ENCODE peak calls at places on chromosomes 6 and 20, in seven cellular contexts. One of them, this sample, is unnamed. For H3K36me3, the result is how much of the 10 kb centered on the place peaks cover.

GRCh38 chr6:73866305-73866704 is 170.3 kb downstream of the CD109 start:
- DNase-seq in lower lobe of right lung: no peak
- DNase-seq in CD4-positive, CD25-positive, alpha-beta regulatory T cell: no peak
- DNase-seq in Peyer's patch: no peak
- DNase-seq in fibroblast of lung: no peak
- DNase-seq in pancreas: no peak
- DNase-seq in effector memory CD4-positive, alpha-beta T cell: no peak
- DNase-seq in this sample: no peak

GRCh38 chr6:138106665-138107077 is 548 bp downstream of the PERP start:
- DNase-seq in lower lobe of right lung: no peak
- DNase-seq in CD4-positive, CD25-positive, alpha-beta regulatory T cell: no peak
- DNase-seq in Peyer's patch: no peak
- DNase-seq in fibroblast of lung: no peak
- DNase-seq in pancreas: no peak
- DNase-seq in effector memory CD4-positive, alpha-beta T cell: no peak
- DNase-seq in this sample: no peak

GRCh38 chr6:71125216-71125615 is 163.4 kb upstream of the OGFRL1 start:
- DNase-seq in lower lobe of right lung: no peak
- DNase-seq in CD4-positive, CD25-positive, alpha-beta regulatory T cell: no peak
- DNase-seq in Peyer's patch: no peak
- DNase-seq in fibroblast of lung: no peak
- DNase-seq in pancreas: no peak
- DNase-seq in effector memory CD4-positive, alpha-beta T cell: no peak
- DNase-seq in this sample: no peak

GRCh38 chr20:45629496-45630100 is at the start of gene WFDC10A:
- DNase-seq in lower lobe of right lung: peak
- DNase-seq in CD4-positive, CD25-positive, alpha-beta regulatory T cell: no peak
- DNase-seq in Peyer's patch: no peak
- DNase-seq in fibroblast of lung: peak
- DNase-seq in pancreas: peak
- DNase-seq in effector memory CD4-positive, alpha-beta T cell: no peak
- DNase-seq in this sample: peak

GRCh38 chr6:56065408-56065807 is 182.0 kb downstream of the COL21A1 start:
- DNase-seq in lower lobe of right lung: no peak
- DNase-seq in CD4-positive, CD25-positive, alpha-beta regulatory T cell: no peak
- DNase-seq in Peyer's patch: no peak
- DNase-seq in fibroblast of lung: no peak
- DNase-seq in pancreas: no peak
- DNase-seq in effector memory CD4-positive, alpha-beta T cell: no peak
- DNase-seq in this sample: no peak

GRCh38 chr6:168546730-168547129 is 105.7 kb downstream of the SMOC2 start:
- DNase-seq in lower lobe of right lung: no peak
- DNase-seq in CD4-positive, CD25-positive, alpha-beta regulatory T cell: no peak
- DNase-seq in Peyer's patch: no peak
- DNase-seq in fibroblast of lung: no peak
- DNase-seq in pancreas: no peak
- DNase-seq in effector memory CD4-positive, alpha-beta T cell: no peak
- DNase-seq in this sample: no peak

GRCh38 chr6:96604420-96604819 is 41.5 kb downstream of the FHL5 start:
- DNase-seq in lower lobe of right lung: no peak
- DNase-seq in CD4-positive, CD25-positive, alpha-beta regulatory T cell: no peak
- DNase-seq in Peyer's patch: no peak
- DNase-seq in fibroblast of lung: no peak
- DNase-seq in pancreas: no peak
- DNase-seq in effector memory CD4-positive, alpha-beta T cell: no peak
- DNase-seq in this sample: no peak

GRCh38 chr20:37389241-37389747 is 43.4 kb downstream of the SRC start:
- DNase-seq in lower lobe of right lung: peak
- DNase-seq in CD4-positive, CD25-positive, alpha-beta regulatory T cell: no peak
- DNase-seq in Peyer's patch: peak
- DNase-seq in fibroblast of lung: no peak
- DNase-seq in pancreas: no peak
- DNase-seq in effector memory CD4-positive, alpha-beta T cell: no peak
- DNase-seq in this sample: no peak

GRCh38 chr6:2061880-2062279 is 183.5 kb downstream of the GMDS start:
- DNase-seq in lower lobe of right lung: no peak
- DNase-seq in CD4-positive, CD25-positive, alpha-beta regulatory T cell: no peak
- DNase-seq in Peyer's patch: no peak
- DNase-seq in fibroblast of lung: peak
- DNase-seq in pancreas: no peak
- DNase-seq in effector memory CD4-positive, alpha-beta T cell: no peak
- DNase-seq in this sample: no peak

GRCh38 chr6:27332692-27333641 is 20.9 kb upstream of the POM121L2 start:
- DNase-seq in lower lobe of right lung: no peak
- DNase-seq in CD4-positive, CD25-positive, alpha-beta regulatory T cell: peak
- DNase-seq in Peyer's patch: no peak
- DNase-seq in fibroblast of lung: peak
- DNase-seq in pancreas: peak
- DNase-seq in effector memory CD4-positive, alpha-beta T cell: no peak
- DNase-seq in this sample: no peak

GRCh38 chr6:46138281-46138680 is 8.5 kb downstream of the ENPP4 start:
- DNase-seq in lower lobe of right lung: no peak
- DNase-seq in CD4-positive, CD25-positive, alpha-beta regulatory T cell: no peak
- DNase-seq in Peyer's patch: no peak
- DNase-seq in fibroblast of lung: no peak
- DNase-seq in pancreas: no peak
- DNase-seq in effector memory CD4-positive, alpha-beta T cell: no peak
- DNase-seq in this sample: no peak

GRCh38 chr6:23420659-23421350 is 705.2 kb upstream of the NRSN1 start:
- DNase-seq in lower lobe of right lung: no peak
- DNase-seq in CD4-positive, CD25-positive, alpha-beta regulatory T cell: no peak
- DNase-seq in Peyer's patch: no peak
- DNase-seq in fibroblast of lung: no peak
- DNase-seq in pancreas: no peak
- DNase-seq in effector memory CD4-positive, alpha-beta T cell: no peak
- DNase-seq in this sample: no peak

GRCh38 chr20:57469418-57470211 is 55.3 kb downstream of the CTCFL start:
- DNase-seq in lower lobe of right lung: no peak
- DNase-seq in CD4-positive, CD25-positive, alpha-beta regulatory T cell: no peak
- DNase-seq in Peyer's patch: peak
- DNase-seq in fibroblast of lung: no peak
- DNase-seq in pancreas: no peak
- DNase-seq in effector memory CD4-positive, alpha-beta T cell: no peak
- DNase-seq in this sample: no peak

GRCh38 chr6:136669299-136669699 is 119.1 kb upstream of the MAP7 start:
- DNase-seq in lower lobe of right lung: no peak
- DNase-seq in CD4-positive, CD25-positive, alpha-beta regulatory T cell: no peak
- DNase-seq in Peyer's patch: no peak
- DNase-seq in fibroblast of lung: peak
- DNase-seq in pancreas: no peak
- DNase-seq in effector memory CD4-positive, alpha-beta T cell: no peak
- DNase-seq in this sample: no peak

GRCh38 chr6:63634630-63635029 is 972 bp upstream of the PHF3 start:
- DNase-seq in lower lobe of right lung: no peak
- DNase-seq in CD4-positive, CD25-positive, alpha-beta regulatory T cell: no peak
- DNase-seq in Peyer's patch: no peak
- DNase-seq in fibroblast of lung: peak
- DNase-seq in pancreas: no peak
- DNase-seq in effector memory CD4-positive, alpha-beta T cell: no peak
- DNase-seq in this sample: no peak

GRCh38 chr6:89297695-89298351 is 17.3 kb downstream of the GABRR2 start:
- DNase-seq in lower lobe of right lung: no peak
- DNase-seq in CD4-positive, CD25-positive, alpha-beta regulatory T cell: peak
- DNase-seq in Peyer's patch: no peak
- DNase-seq in fibroblast of lung: peak
- DNase-seq in pancreas: no peak
- DNase-seq in effector memory CD4-positive, alpha-beta T cell: peak
- DNase-seq in this sample: peak

GRCh38 chr6:27059621-27060425 is 187.7 kb upstream of the PRSS16 start:
- DNase-seq in lower lobe of right lung: no peak
- DNase-seq in CD4-positive, CD25-positive, alpha-beta regulatory T cell: no peak
- DNase-seq in Peyer's patch: no peak
- DNase-seq in fibroblast of lung: no peak
- DNase-seq in pancreas: no peak
- DNase-seq in effector memory CD4-positive, alpha-beta T cell: no peak
- DNase-seq in this sample: no peak

GRCh38 chr6:149112976-149113375 is 204.5 kb upstream of the TAB2 start:
- DNase-seq in lower lobe of right lung: no peak
- DNase-seq in CD4-positive, CD25-positive, alpha-beta regulatory T cell: no peak
- DNase-seq in Peyer's patch: no peak
- DNase-seq in fibroblast of lung: no peak
- DNase-seq in pancreas: no peak
- DNase-seq in effector memory CD4-positive, alpha-beta T cell: no peak
- DNase-seq in this sample: no peak

GRCh38 chr20:20333866-20334265 is 34.0 kb upstream of the INSM1 start:
- DNase-seq in lower lobe of right lung: peak
- DNase-seq in CD4-positive, CD25-positive, alpha-beta regulatory T cell: no peak
- DNase-seq in Peyer's patch: no peak
- DNase-seq in fibroblast of lung: no peak
- DNase-seq in pancreas: no peak
- DNase-seq in effector memory CD4-positive, alpha-beta T cell: no peak
- DNase-seq in this sample: no peak

GRCh38 chr20:34979366-34980153 is 23.9 kb downstream of the MYH7B start:
- DNase-seq in lower lobe of right lung: no peak
- DNase-seq in CD4-positive, CD25-positive, alpha-beta regulatory T cell: no peak
- DNase-seq in Peyer's patch: peak
- DNase-seq in fibroblast of lung: no peak
- DNase-seq in pancreas: no peak
- DNase-seq in effector memory CD4-positive, alpha-beta T cell: no peak
- DNase-seq in this sample: no peak

GRCh38 chr6:34145161-34146020 is 496 bp downstream of the GRM4 start:
- DNase-seq in lower lobe of right lung: peak
- DNase-seq in CD4-positive, CD25-positive, alpha-beta regulatory T cell: no peak
- DNase-seq in Peyer's patch: peak
- DNase-seq in fibroblast of lung: peak
- DNase-seq in pancreas: peak
- DNase-seq in effector memory CD4-positive, alpha-beta T cell: no peak
- DNase-seq in this sample: no peak

GRCh38 chr20:8223096-8223870 is 91.2 kb downstream of the PLCB1 start:
- DNase-seq in lower lobe of right lung: no peak
- DNase-seq in CD4-positive, CD25-positive, alpha-beta regulatory T cell: no peak
- DNase-seq in Peyer's patch: no peak
- DNase-seq in fibroblast of lung: peak
- DNase-seq in pancreas: no peak
- DNase-seq in effector memory CD4-positive, alpha-beta T cell: no peak
- DNase-seq in this sample: no peak

GRCh38 chr20:16601019-16601418 is 27.8 kb upstream of the KIF16B start:
- DNase-seq in lower lobe of right lung: no peak
- DNase-seq in CD4-positive, CD25-positive, alpha-beta regulatory T cell: no peak
- DNase-seq in Peyer's patch: no peak
- DNase-seq in fibroblast of lung: no peak
- DNase-seq in pancreas: no peak
- DNase-seq in effector memory CD4-positive, alpha-beta T cell: no peak
- DNase-seq in this sample: no peak

GRCh38 chr20:13430346-13431002 is 208.3 kb downstream of the TASP1 start:
- DNase-seq in lower lobe of right lung: no peak
- DNase-seq in CD4-positive, CD25-positive, alpha-beta regulatory T cell: no peak
- DNase-seq in Peyer's patch: no peak
- DNase-seq in fibroblast of lung: peak
- DNase-seq in pancreas: no peak
- DNase-seq in effector memory CD4-positive, alpha-beta T cell: no peak
- DNase-seq in this sample: no peak

GRCh38 chr6:111686249-111686997 is 80.7 kb upstream of the TRAF3IP2 start:
- DNase-seq in lower lobe of right lung: no peak
- DNase-seq in CD4-positive, CD25-positive, alpha-beta regulatory T cell: no peak
- DNase-seq in Peyer's patch: no peak
- DNase-seq in fibroblast of lung: no peak
- DNase-seq in pancreas: no peak
- DNase-seq in effector memory CD4-positive, alpha-beta T cell: no peak
- DNase-seq in this sample: peak
- H3K36me3 ChIP-seq in lower lobe of right lung: under half
- H3K36me3 ChIP-seq in CD4-positive, CD25-positive, alpha-beta regulatory T cell: half or more
- H3K36me3 ChIP-seq in Peyer's patch: under half
- H3K36me3 ChIP-seq in fibroblast of lung: under half
- H3K36me3 ChIP-seq in pancreas: under half
- H3K36me3 ChIP-seq in effector memory CD4-positive, alpha-beta T cell: half or more
- H3K36me3 ChIP-seq in this sample: under half

DNA sequence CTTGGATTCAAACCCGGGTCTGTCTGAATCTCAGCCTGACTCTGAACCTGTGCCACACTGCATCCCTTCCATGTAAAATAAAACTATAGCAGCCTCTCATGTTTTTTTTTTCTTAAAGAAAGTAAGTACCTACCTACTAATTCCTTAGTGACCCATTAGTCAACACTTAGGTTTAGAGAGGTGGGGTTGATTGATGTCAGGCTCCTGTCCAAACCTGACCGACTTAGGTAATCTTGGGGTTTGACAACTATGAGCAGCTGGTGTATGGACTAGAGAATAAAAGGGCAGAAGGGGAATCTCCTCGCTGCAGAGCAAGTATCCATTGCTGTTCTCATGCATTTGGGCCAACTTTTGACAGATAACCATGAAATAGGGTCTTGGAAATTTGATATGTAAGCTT is 6.5 kb downstream of the NKAIN2 start:
- DNase-seq in lower lobe of right lung: no peak
- DNase-seq in CD4-positive, CD25-positive, alpha-beta regulatory T cell: no peak
- DNase-seq in Peyer's patch: no peak
- DNase-seq in fibroblast of lung: no peak
- DNase-seq in pancreas: no peak
- DNase-seq in effector memory CD4-positive, alpha-beta T cell: no peak
- DNase-seq in this sample: no peak
- H3K36me3 ChIP-seq in lower lobe of right lung: under half
- H3K36me3 ChIP-seq in CD4-positive, CD25-positive, alpha-beta regulatory T cell: under half
- H3K36me3 ChIP-seq in Peyer's patch: under half
- H3K36me3 ChIP-seq in fibroblast of lung: under half
- H3K36me3 ChIP-seq in pancreas: under half
- H3K36me3 ChIP-seq in effector memory CD4-positive, alpha-beta T cell: under half
- H3K36me3 ChIP-seq in this sample: under half

DNA sequence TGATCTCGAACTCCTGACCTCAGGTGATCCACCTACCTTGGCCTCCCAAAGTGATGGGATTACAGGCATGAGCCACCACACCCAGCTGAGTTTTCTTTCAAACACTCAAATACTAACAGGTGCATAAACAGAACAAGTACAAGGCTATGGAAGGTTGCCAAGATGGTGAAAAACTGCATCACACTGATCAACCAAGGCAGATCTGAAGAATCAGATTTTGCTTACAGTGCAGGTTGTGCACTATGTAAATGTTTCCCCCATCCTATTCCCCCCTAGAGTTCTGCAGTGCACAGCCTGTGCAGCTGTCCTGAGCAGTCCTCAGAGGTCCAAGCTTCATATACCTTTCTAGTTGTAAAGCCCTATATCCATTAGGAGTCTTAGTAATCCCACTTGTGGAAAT is 73.0 kb downstream of the GFRA4 start:
- DNase-seq in lower lobe of right lung: no peak
- DNase-seq in CD4-positive, CD25-positive, alpha-beta regulatory T cell: no peak
- DNase-seq in Peyer's patch: no peak
- DNase-seq in fibroblast of lung: no peak
- DNase-seq in pancreas: no peak
- DNase-seq in effector memory CD4-positive, alpha-beta T cell: no peak
- DNase-seq in this sample: no peak
- H3K36me3 ChIP-seq in lower lobe of right lung: half or more
- H3K36me3 ChIP-seq in CD4-positive, CD25-positive, alpha-beta regulatory T cell: under half
- H3K36me3 ChIP-seq in Peyer's patch: under half
- H3K36me3 ChIP-seq in fibroblast of lung: under half
- H3K36me3 ChIP-seq in pancreas: under half
- H3K36me3 ChIP-seq in effector memory CD4-positive, alpha-beta T cell: under half
- H3K36me3 ChIP-seq in this sample: under half

DNA sequence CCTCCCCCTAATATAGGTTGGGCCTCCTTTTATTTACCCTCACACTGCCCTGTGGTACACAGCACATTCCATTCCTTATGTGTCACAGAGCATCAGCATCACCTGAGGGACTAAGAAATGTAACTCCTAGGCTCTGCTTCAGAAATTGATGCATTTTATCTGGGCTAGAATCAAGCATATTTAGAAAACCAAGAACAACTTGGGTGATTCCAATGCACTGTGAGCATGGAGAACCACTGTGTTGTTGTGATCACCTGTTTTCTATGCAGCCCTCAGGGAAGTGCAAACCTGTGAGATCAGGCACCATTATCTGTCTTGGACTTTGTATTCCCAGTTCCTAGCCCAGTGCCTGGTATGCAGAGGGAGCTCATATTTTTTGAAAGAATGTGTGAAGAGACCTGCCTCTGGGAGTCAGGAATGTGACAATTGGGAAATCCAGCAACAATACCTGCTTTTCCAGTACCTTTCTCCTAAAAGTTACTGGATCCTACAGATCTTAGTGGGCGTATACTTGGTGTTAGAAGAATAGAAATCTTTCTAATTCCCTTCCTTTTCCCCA is 7.0 kb downstream of the KAT14 start:
- DNase-seq in lower lobe of right lung: no peak
- DNase-seq in CD4-positive, CD25-positive, alpha-beta regulatory T cell: no peak
- DNase-seq in Peyer's patch: no peak
- DNase-seq in fibroblast of lung: no peak
- DNase-seq in pancreas: no peak
- DNase-seq in effector memory CD4-positive, alpha-beta T cell: no peak
- DNase-seq in this sample: no peak
- H3K36me3 ChIP-seq in lower lobe of right lung: half or more
- H3K36me3 ChIP-seq in CD4-positive, CD25-positive, alpha-beta regulatory T cell: under half
- H3K36me3 ChIP-seq in Peyer's patch: under half
- H3K36me3 ChIP-seq in fibroblast of lung: under half
- H3K36me3 ChIP-seq in pancreas: under half
- H3K36me3 ChIP-seq in effector memory CD4-positive, alpha-beta T cell: under half
- H3K36me3 ChIP-seq in this sample: under half

This sample was measured in adrenal gland.